ENCODE peak calls at places on chromosomes 3 and 15, in four cellular contexts. One of them, this sample, is unnamed.
A peak's percentile ranks its signal among the peaks of the same experiment; 100 is the strongest.

GRCh38 chr3:127182848-127183714 is 9.8 kb upstream of the PRR23E start:
- DNase-seq in activated CD8-positive, alpha-beta memory T cell treated with anti-CD3 and anti-CD28 coated beads for 48 hours: no peak
- DNase-seq in neural crest cell: no peak
- DNase-seq in RPMI7951: no peak
- DNase-seq in this sample: no peak

GRCh38 chr15:40275491-40275890 is 7.4 kb downstream of the ANKRD63 start:
- DNase-seq in neural crest cell: no peak
- DNase-seq in RPMI7951: no peak
- DNase-seq in activated CD8-positive, alpha-beta memory T cell treated with anti-CD3 and anti-CD28 coated beads for 48 hours: no peak
- DNase-seq in this sample: no peak

GRCh38 chr15:75659928-75660645 is 12.4 kb downstream of the SNX33 start:
- DNase-seq in activated CD8-positive, alpha-beta memory T cell treated with anti-CD3 and anti-CD28 coated beads for 48 hours: no peak
- DNase-seq in RPMI7951: no peak
- DNase-seq in neural crest cell: no peak
- DNase-seq in this sample: no peak

GRCh38 chr3:132325103-132325606 is 7.9 kb downstream of the ACP3 start:
- DNase-seq in activated CD8-positive, alpha-beta memory T cell treated with anti-CD3 and anti-CD28 coated beads for 48 hours: no peak
- DNase-seq in neural crest cell: no peak
- DNase-seq in RPMI7951: no peak
- DNase-seq in this sample: no peak

GRCh38 chr3:167520656-167521360 is 47.0 kb upstream of the SERPINI2 start:
- DNase-seq in neural crest cell: no peak
- DNase-seq in activated CD8-positive, alpha-beta memory T cell treated with anti-CD3 and anti-CD28 coated beads for 48 hours: no peak
- DNase-seq in RPMI7951: no peak
- DNase-seq in this sample: no peak

GRCh38 chr3:175346573-175347356 is 487.6 kb downstream of the NAALADL2 start:
- DNase-seq in neural crest cell: no peak
- DNase-seq in activated CD8-positive, alpha-beta memory T cell treated with anti-CD3 and anti-CD28 coated beads for 48 hours: no peak
- DNase-seq in RPMI7951: peak; percentile 27
- DNase-seq in this sample: peak; percentile 85

GRCh38 chr15:83398591-83398990 is 48.5 kb upstream of the SH3GL3 start:
- DNase-seq in activated CD8-positive, alpha-beta memory T cell treated with anti-CD3 and anti-CD28 coated beads for 48 hours: no peak
- DNase-seq in neural crest cell: no peak
- DNase-seq in RPMI7951: peak; percentile 75
- DNase-seq in this sample: peak; percentile 59

GRCh38 chr3:83934208-83935150 is 1024.3 kb upstream of the CADM2 start:
- DNase-seq in activated CD8-positive, alpha-beta memory T cell treated with anti-CD3 and anti-CD28 coated beads for 48 hours: no peak
- DNase-seq in neural crest cell: no peak
- DNase-seq in RPMI7951: no peak
- DNase-seq in this sample: peak; percentile 90

GRCh38 chr3:111723293-111723963 is 128.3 kb upstream of the ZBED2 start:
- DNase-seq in neural crest cell: no peak
- DNase-seq in activated CD8-positive, alpha-beta memory T cell treated with anti-CD3 and anti-CD28 coated beads for 48 hours: no peak
- DNase-seq in RPMI7951: peak; percentile 93
- DNase-seq in this sample: peak; percentile 83

GRCh38 chr3:10285742-10286524 is 6.8 kb downstream of the GHRL start:
- DNase-seq in RPMI7951: no peak
- DNase-seq in activated CD8-positive, alpha-beta memory T cell treated with anti-CD3 and anti-CD28 coated beads for 48 hours: no peak
- DNase-seq in neural crest cell: no peak
- DNase-seq in this sample: no peak

GRCh38 chr15:44058126-44058525 is 136.9 kb downstream of the FRMD5 start:
- DNase-seq in activated CD8-positive, alpha-beta memory T cell treated with anti-CD3 and anti-CD28 coated beads for 48 hours: no peak
- DNase-seq in RPMI7951: peak; percentile 66
- DNase-seq in neural crest cell: no peak
- DNase-seq in this sample: no peak

GRCh38 chr3:52299815-52300611 is 12.4 kb downstream of the GLYCTK start:
- DNase-seq in activated CD8-positive, alpha-beta memory T cell treated with anti-CD3 and anti-CD28 coated beads for 48 hours: no peak
- DNase-seq in neural crest cell: peak; percentile 20
- DNase-seq in RPMI7951: peak; percentile 28
- DNase-seq in this sample: no peak

GRCh38 chr15:42716626-42717025 is 20.3 kb downstream of the CDAN1 start:
- DNase-seq in activated CD8-positive, alpha-beta memory T cell treated with anti-CD3 and anti-CD28 coated beads for 48 hours: no peak
- DNase-seq in neural crest cell: no peak
- DNase-seq in RPMI7951: peak; percentile 13
- DNase-seq in this sample: peak; percentile 10

GRCh38 chr3:57952208-57952631 is 56.0 kb upstream of the FLNB start:
- DNase-seq in activated CD8-positive, alpha-beta memory T cell treated with anti-CD3 and anti-CD28 coated beads for 48 hours: no peak
- DNase-seq in RPMI7951: peak; percentile 94
- DNase-seq in neural crest cell: no peak
- DNase-seq in this sample: peak; percentile 81

GRCh38 chr3:130900959-130901358 is 7.1 kb downstream of the ATP2C1 start:
- DNase-seq in RPMI7951: no peak
- DNase-seq in neural crest cell: no peak
- DNase-seq in activated CD8-positive, alpha-beta memory T cell treated with anti-CD3 and anti-CD28 coated beads for 48 hours: no peak
- DNase-seq in this sample: no peak

GRCh38 chr15:41727143-41727542 is 47.1 kb upstream of the MAPKBP1 start:
- DNase-seq in neural crest cell: no peak
- DNase-seq in activated CD8-positive, alpha-beta memory T cell treated with anti-CD3 and anti-CD28 coated beads for 48 hours: no peak
- DNase-seq in RPMI7951: no peak
- DNase-seq in this sample: no peak

GRCh38 chr3:18357747-18358146 is 67.4 kb downstream of the SATB1 start:
- DNase-seq in RPMI7951: no peak
- DNase-seq in neural crest cell: no peak
- DNase-seq in activated CD8-positive, alpha-beta memory T cell treated with anti-CD3 and anti-CD28 coated beads for 48 hours: no peak
- DNase-seq in this sample: no peak

GRCh38 chr15:24269166-24269571 is 406.4 kb upstream of the NPAP1 start:
- DNase-seq in RPMI7951: no peak
- DNase-seq in neural crest cell: no peak
- DNase-seq in activated CD8-positive, alpha-beta memory T cell treated with anti-CD3 and anti-CD28 coated beads for 48 hours: no peak
- DNase-seq in this sample: peak; percentile 51

GRCh38 chr3:88785841-88786240 is 321.6 kb upstream of the EPHA3 start:
- DNase-seq in neural crest cell: no peak
- DNase-seq in RPMI7951: no peak
- DNase-seq in activated CD8-positive, alpha-beta memory T cell treated with anti-CD3 and anti-CD28 coated beads for 48 hours: no peak
- DNase-seq in this sample: no peak

GRCh38 chr3:122563717-122564025 is 429 bp downstream of the PARP9 start:
- DNase-seq in neural crest cell: no peak
- DNase-seq in activated CD8-positive, alpha-beta memory T cell treated with anti-CD3 and anti-CD28 coated beads for 48 hours: no peak
- DNase-seq in RPMI7951: peak; percentile 16
- DNase-seq in this sample: no peak

GRCh38 chr3:159191454-159191853 is 389.6 kb downstream of the MFSD1 start:
- DNase-seq in RPMI7951: peak; percentile 98
- DNase-seq in neural crest cell: no peak
- DNase-seq in activated CD8-positive, alpha-beta memory T cell treated with anti-CD3 and anti-CD28 coated beads for 48 hours: no peak
- DNase-seq in this sample: peak; percentile 90

GRCh38 chr3:68878962-68879361 is 53.4 kb downstream of the TAFA4 start:
- DNase-seq in neural crest cell: no peak
- DNase-seq in activated CD8-positive, alpha-beta memory T cell treated with anti-CD3 and anti-CD28 coated beads for 48 hours: no peak
- DNase-seq in RPMI7951: no peak
- DNase-seq in this sample: no peak

GRCh38 chr15:41233367-41233771 is 2.3 kb downstream of the CHP1 start:
- DNase-seq in activated CD8-positive, alpha-beta memory T cell treated with anti-CD3 and anti-CD28 coated beads for 48 hours: no peak
- DNase-seq in neural crest cell: no peak
- DNase-seq in RPMI7951: peak; percentile 65
- DNase-seq in this sample: peak; percentile 27

GRCh38 chr3:13040381-13041074 is 32.7 kb downstream of the IQSEC1 start:
- DNase-seq in RPMI7951: no peak
- DNase-seq in activated CD8-positive, alpha-beta memory T cell treated with anti-CD3 and anti-CD28 coated beads for 48 hours: peak; percentile 18
- DNase-seq in neural crest cell: no peak
- DNase-seq in this sample: no peak

GRCh38 chr3:13015286-13016082 is 57.7 kb downstream of the IQSEC1 start:
- DNase-seq in RPMI7951: no peak
- DNase-seq in activated CD8-positive, alpha-beta memory T cell treated with anti-CD3 and anti-CD28 coated beads for 48 hours: no peak
- DNase-seq in neural crest cell: no peak
- DNase-seq in this sample: no peak

GRCh38 chr3:151357461-151357850 is 27.1 kb downstream of the P2RY12 start:
- DNase-seq in neural crest cell: no peak
- DNase-seq in RPMI7951: no peak
- DNase-seq in activated CD8-positive, alpha-beta memory T cell treated with anti-CD3 and anti-CD28 coated beads for 48 hours: no peak
- DNase-seq in this sample: no peak

GRCh38 chr3:49248828-49249227 is 28.2 kb downstream of the C3orf62 start:
- DNase-seq in neural crest cell: no peak
- DNase-seq in RPMI7951: no peak
- DNase-seq in activated CD8-positive, alpha-beta memory T cell treated with anti-CD3 and anti-CD28 coated beads for 48 hours: no peak
- DNase-seq in this sample: no peak

GRCh38 chr15:76190070-76190564 is 121.2 kb downstream of the ETFA start:
- DNase-seq in RPMI7951: no peak
- DNase-seq in neural crest cell: no peak
- DNase-seq in activated CD8-positive, alpha-beta memory T cell treated with anti-CD3 and anti-CD28 coated beads for 48 hours: no peak
- DNase-seq in this sample: no peak